ENCODE peak calls at places on chromosome 16, in four cellular contexts. L is stimulated activated CD8-positive, alpha-beta memory T cell treated with anti-CD3 and anti-CD28 coated beads, Interleukin-4, amount 100 ng/mL, for 48 hours; R is AG08395; Y is PC-9. A is an unnamed sample.

GRCh38 chr16:63466-63865 is 9.0 kb downstream of the RHBDF1 start:
- DNase-seq in R (no peak), L (no peak), Y (no peak), A (no peak)

GRCh38 chr16:57750796-57751538 is 15.4 kb downstream of the KATNB1 start:
- DNase-seq in Y (no peak), L (no peak), R (no peak), A (no peak)

GRCh38 chr16:12439443-12440232 is 364.0 kb downstream of the CPPED1 start:
- DNase-seq in R (no peak), Y (no peak), L (no peak), A (peak)

GRCh38 chr16:4303973-4304372 is 11.9 kb upstream of the GLIS2 start:
- DNase-seq in L (no peak), R (no peak), Y (no peak), A (no peak)

GRCh38 chr16:17471745-17472075 is 950 bp upstream of the XYLT1 start:
- DNase-seq in R (peak), L (no peak), Y (no peak), A (no peak)

GRCh38 chr16:61432421-61432820 is 603.8 kb downstream of the CDH8 start:
- DNase-seq in R (no peak), Y (no peak), L (no peak), A (no peak)

GRCh38 chr16:30010817-30011504 is at the start of gene DOC2A:
- DNase-seq in L (no peak), Y (no peak), R (no peak), A (no peak)

GRCh38 chr16:2526135-2526534 is 5.1 kb downstream of the CEMP1 start:
- DNase-seq in L (no peak), R (no peak), Y (no peak), A (peak)

GRCh38 chr16:67034478-67034877 is 5.5 kb downstream of the CBFB start:
- DNase-seq in R (no peak), Y (no peak), L (no peak), A (no peak)

GRCh38 chr16:82580293-82580900 is 46.4 kb upstream of the CDH13 start:
- DNase-seq in Y (no peak), R (peak), L (no peak), A (peak)

GRCh38 chr16:70478912-70479341 is 24.5 kb downstream of the FCSK start:
- DNase-seq in L (no peak), Y (no peak), R (peak), A (no peak)

GRCh38 chr16:47058295-47059086 is 85.0 kb upstream of the DNAJA2 start:
- DNase-seq in R (no peak), L (no peak), Y (no peak), A (peak)

GRCh38 chr16:84823484-84823883 is 3.7 kb downstream of the CRISPLD2 start:
- DNase-seq in L (no peak), R (peak), Y (no peak), A (no peak)

GRCh38 chr16:4766875-4767628 is at the start of gene ZNF500:
- DNase-seq in R (peak), Y (peak), L (peak), A (peak)

GRCh38 chr16:678858-679807 is 1.1 kb upstream of the STUB1 start:
- DNase-seq in R (peak), Y (peak), L (peak), A (peak)

GRCh38 chr16:9192746-9193145 is 101.3 kb downstream of the HAPSTR1 start:
- DNase-seq in Y (no peak), R (no peak), L (no peak), A (no peak)